ENCODE peak calls at places on chromosomes 11 and 22, in ten cellular contexts. O, A, D, J, N, K, G, P, E and L are unnamed samples.

GRCh38 chr22:22755778-22756100 is 111.3 kb downstream of the GGTLC2 start:
- DNase-seq in O (no peak), G (no peak), D (no peak), P (no peak), J (no peak), E (no peak), K (no peak), A (no peak), N (no peak), L (no peak)

GRCh38 chr22:43237280-43237679 is 50.3 kb upstream of the TTLL12 start:
- DNase-seq in K (no peak), J (no peak), P (no peak), N (peak; percentile 79), A (no peak), G (no peak), O (no peak), E (no peak), D (no peak), L (no peak)

GRCh38 chr11:15690326-15690725 is 575.6 kb downstream of the INSC start:
- DNase-seq in D (no peak), P (no peak), G (no peak), K (no peak), A (no peak), J (no peak), N (no peak), O (no peak), E (no peak), L (no peak)

GRCh38 chr22:36328635-36329216 is 59.0 kb downstream of the MYH9 start:
- DNase-seq in O (peak; percentile 88), K (peak; percentile 51), N (no peak), E (no peak), A (peak; percentile 84), G (peak; percentile 92), D (no peak), P (no peak), J (peak; percentile 53), L (no peak)

GRCh38 chr11:7548659-7549283 is 35.0 kb downstream of the PPFIBP2 start:
- DNase-seq in D (no peak), P (peak; percentile 25), A (no peak), N (peak; percentile 63), E (no peak), K (no peak), J (peak; percentile 4), G (no peak), O (no peak), L (no peak)

GRCh38 chr11:19868871-19869270 is 156.2 kb downstream of the NAV2 start:
- DNase-seq in N (no peak), G (no peak), E (no peak), P (no peak), J (no peak), K (no peak), A (no peak), O (no peak), D (no peak), L (no peak)

GRCh38 chr11:112656772-112657428 is 304.3 kb upstream of the NCAM1 start:
- DNase-seq in K (peak; percentile 25), D (no peak), G (no peak), O (no peak), E (no peak), N (no peak), J (no peak), P (no peak), A (no peak), L (no peak)

GRCh38 chr11:69637956-69638871 is 2.7 kb upstream of the CCND1 start:
- DNase-seq in P (no peak), K (no peak), A (peak; percentile 67), G (peak; percentile 75), N (no peak), D (peak; percentile 80), J (peak; percentile 18), E (peak; percentile 66), O (no peak), L (no peak)

GRCh38 chr22:20223421-20224245 is 44.5 kb downstream of the RTN4R start:
- DNase-seq in J (no peak), E (no peak), D (no peak), N (no peak), O (no peak), G (no peak), P (no peak), A (no peak), K (no peak), L (no peak)

GRCh38 chr11:73236879-73237278 is 18.8 kb downstream of the P2RY2 start:
- DNase-seq in O (no peak), N (no peak), E (no peak), K (no peak), A (peak; percentile 15), G (peak; percentile 4), J (peak; percentile 72), P (peak; percentile 57), D (peak; percentile 70), L (no peak)

GRCh38 chr22:47724030-47724429 is 961.6 kb downstream of the TBC1D22A start:
- DNase-seq in D (no peak), J (no peak), G (no peak), N (no peak), P (no peak), E (no peak), K (no peak), O (no peak), A (no peak), L (no peak)
- TF ChIP-seq CTCF in D (no peak), J (no peak), G (no peak), N (no peak), P (no peak), E (no peak), K (no peak), O (no peak), A (no peak), L (no peak)

GRCh38 chr11:75431533-75432525 is 1.2 kb downstream of the KLHL35 start:
- DNase-seq in J (no peak), K (no peak), G (no peak), A (no peak), E (peak; percentile 39), P (no peak), N (no peak), O (no peak), D (no peak), L (no peak)
- H3K4me3 ChIP-seq in J (no peak overlapping the region), K (no peak overlapping the region), G (no peak overlapping the region), A (no peak overlapping the region), E (no peak overlapping the region), P (no peak overlapping the region), N (no peak overlapping the region), O (no peak overlapping the region), D (no peak overlapping the region), L (no peak overlapping the region)

DNA sequence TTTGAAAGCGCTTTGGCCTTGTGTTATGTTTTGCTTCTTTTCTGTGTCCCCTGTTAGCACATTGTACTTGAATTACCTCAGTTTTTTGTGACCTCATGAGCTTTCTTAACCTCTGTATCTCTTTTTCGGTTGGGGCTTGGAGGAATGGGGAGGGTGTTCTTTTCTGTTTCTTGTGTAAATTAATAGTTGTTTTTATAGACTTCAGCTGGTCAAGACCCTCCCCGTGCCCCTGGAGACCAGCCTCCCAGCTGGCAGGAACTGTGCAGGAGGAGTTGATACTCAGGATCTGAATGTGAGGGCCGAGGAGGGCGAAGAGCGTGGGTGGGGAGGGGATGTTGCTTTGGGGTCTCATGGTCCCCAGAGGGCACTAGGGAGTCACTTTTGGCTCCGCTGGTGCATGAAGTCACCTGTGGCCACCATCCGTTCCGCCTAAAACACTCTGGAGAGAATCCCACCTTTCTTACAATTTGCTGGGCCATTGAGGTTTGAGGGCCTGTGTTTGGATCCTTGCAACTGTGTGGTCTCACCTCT is 44.3 kb upstream of the NNMT start:
- DNase-seq in N (no peak), G (no peak), K (no peak), D (no peak), O (no peak), P (no peak), A (no peak), E (no peak), J (no peak), L (no peak)
- TF ChIP-seq CTCF in N (no peak), G (no peak), K (no peak), D (no peak), O (no peak), P (peak; percentile 12), A (no peak), E (no peak), J (no peak), L (no peak)

GRCh38 chr11:8685306-8685705 is 2.7 kb downstream of the RPL27A start:
- DNase-seq in J (no peak), E (no peak), D (no peak), A (no peak), G (no peak), K (no peak), P (no peak), O (no peak), N (no peak), L (no peak)
- H3K4me3 ChIP-seq in J (peak overlapping the region; percentile 66), E (no peak overlapping the region), D (no peak overlapping the region), A (no peak overlapping the region), G (no peak overlapping the region), K (peak overlapping the region; percentile 88), P (no peak overlapping the region), O (no peak overlapping the region), N (no peak overlapping the region), L (no peak overlapping the region)

DNA sequence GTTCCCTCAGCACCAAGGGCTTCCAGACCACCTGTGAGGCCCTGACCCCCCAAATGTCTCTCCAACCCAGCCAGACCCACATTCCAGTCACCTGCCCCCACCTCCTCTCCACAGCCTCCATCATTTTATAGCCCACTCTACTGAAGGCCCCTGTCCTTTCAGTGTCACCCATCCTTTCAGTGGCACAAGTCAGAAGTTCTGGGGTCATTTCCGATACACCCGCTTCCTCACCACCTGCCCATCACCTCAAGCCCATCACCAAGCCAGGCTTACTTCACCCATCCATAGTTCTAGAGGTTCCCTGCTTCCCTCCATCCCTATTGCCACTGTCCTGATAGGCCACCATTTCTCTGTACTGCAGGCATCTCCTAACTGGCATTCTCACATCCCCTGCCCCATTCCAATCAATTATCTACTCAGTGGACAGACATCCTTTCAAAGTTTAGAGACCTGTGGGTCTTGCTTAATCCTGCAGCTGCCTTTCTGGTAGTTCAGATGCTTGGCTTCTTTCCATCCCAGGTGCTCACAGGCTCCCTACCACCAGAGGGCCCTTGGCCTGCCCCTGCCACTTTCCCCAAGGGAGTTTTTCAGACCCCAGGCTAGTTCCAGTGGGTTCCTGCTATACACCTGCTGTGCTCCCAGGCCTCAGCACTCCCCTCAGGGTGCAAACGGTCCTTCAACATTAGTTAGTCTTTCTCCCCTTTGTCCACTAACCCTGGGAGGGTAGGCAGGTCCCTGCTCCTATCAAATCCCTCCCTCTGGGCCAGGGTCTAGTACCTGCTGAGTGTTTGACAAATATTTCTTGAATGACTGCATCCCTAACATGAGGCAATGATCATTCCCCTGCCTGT is 7.6 kb downstream of the KCNQ1OT1 start:
- DNase-seq in N (peak; percentile 46), P (peak; percentile 46), O (peak; percentile 20), J (no peak), G (peak; percentile 19), D (no peak), K (no peak), A (peak; percentile 33), E (peak; percentile 27), L (peak; percentile 32)
- TF ChIP-seq CTCF in N (peak; percentile 37), P (peak; percentile 67), O (peak; percentile 18), J (no peak), G (no peak), D (peak; percentile 27), K (peak; percentile 32), A (peak; percentile 47), E (no peak), L (no peak)

DNA sequence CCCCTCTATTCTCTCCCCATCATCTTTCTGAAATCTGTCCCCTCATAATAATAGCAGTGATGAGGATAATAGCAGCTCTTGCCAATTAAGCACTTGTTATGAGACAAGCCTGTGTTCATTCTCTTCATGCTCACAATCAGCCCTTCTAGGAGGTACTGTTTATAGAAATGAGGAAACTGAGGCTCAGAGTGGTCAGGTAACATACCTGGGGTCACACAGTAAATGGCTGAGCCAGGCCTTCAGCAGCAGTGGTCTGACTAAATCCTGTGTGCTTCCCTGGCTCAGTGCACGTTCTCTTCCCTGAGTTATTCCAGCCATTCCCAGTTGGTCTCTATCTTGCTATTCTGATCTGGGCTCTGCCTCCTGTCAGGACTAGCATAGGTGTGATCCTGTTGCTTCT is 3.8 kb upstream of the CNIH2 start:
- DNase-seq in N (no peak), P (no peak), J (no peak), A (peak; percentile 10), K (no peak), O (no peak), D (no peak), E (no peak), G (no peak), L (no peak)
- H3K4me3 ChIP-seq in N (no peak overlapping the region), P (no peak overlapping the region), J (no peak overlapping the region), A (no peak overlapping the region), K (no peak overlapping the region), O (no peak overlapping the region), D (no peak overlapping the region), E (no peak overlapping the region), G (no peak overlapping the region), L (no peak overlapping the region)